ENCODE peak calls at places on chromosomes 12 and 14, in four cellular contexts. One of them, this sample, is unnamed.

GRCh38 chr14:70394674-70395073 is 22.2 kb downstream of the SYNJ2BP start:
- DNase-seq in lung microvascular endothelial cell: no peak
- DNase-seq in NCI-H226: no peak
- DNase-seq in choroid plexus epithelial cell: no peak
- DNase-seq in this sample: no peak

GRCh38 chr14:52922656-52923055 is 28.2 kb downstream of the FERMT2 start:
- DNase-seq in lung microvascular endothelial cell: no peak
- DNase-seq in NCI-H226: peak
- DNase-seq in choroid plexus epithelial cell: peak
- DNase-seq in this sample: no peak

GRCh38 chr12:47904647-47905312 is at the start of gene VDR:
- DNase-seq in lung microvascular endothelial cell: peak
- DNase-seq in NCI-H226: peak
- DNase-seq in choroid plexus epithelial cell: peak
- DNase-seq in this sample: peak

GRCh38 chr12:128783129-128783574 is 40.6 kb downstream of the SLC15A4 start:
- DNase-seq in lung microvascular endothelial cell: no peak
- DNase-seq in NCI-H226: peak
- DNase-seq in choroid plexus epithelial cell: peak
- DNase-seq in this sample: no peak

GRCh38 chr12:122063691-122064033 is 14.9 kb upstream of the MLXIP start:
- DNase-seq in lung microvascular endothelial cell: peak
- DNase-seq in NCI-H226: no peak
- DNase-seq in choroid plexus epithelial cell: no peak
- DNase-seq in this sample: no peak

GRCh38 chr14:81694419-81694818 is 160.8 kb upstream of the SEL1L start:
- DNase-seq in lung microvascular endothelial cell: no peak
- DNase-seq in NCI-H226: no peak
- DNase-seq in choroid plexus epithelial cell: no peak
- DNase-seq in this sample: no peak

GRCh38 chr14:61322799-61323290 is 1.5 kb downstream of the PRKCH start:
- DNase-seq in lung microvascular endothelial cell: peak
- DNase-seq in NCI-H226: no peak
- DNase-seq in choroid plexus epithelial cell: peak
- DNase-seq in this sample: no peak

GRCh38 chr12:118126119-118126757 is 9.7 kb upstream of the PEBP1 start:
- DNase-seq in lung microvascular endothelial cell: no peak
- DNase-seq in NCI-H226: no peak
- DNase-seq in choroid plexus epithelial cell: no peak
- DNase-seq in this sample: no peak

GRCh38 chr14:101598571-101599233 is 37.4 kb downstream of the DIO3 start:
- DNase-seq in lung microvascular endothelial cell: no peak
- DNase-seq in NCI-H226: no peak
- DNase-seq in choroid plexus epithelial cell: no peak
- DNase-seq in this sample: no peak

GRCh38 chr12:122793685-122794106 is 19.3 kb downstream of the CCDC62 start:
- DNase-seq in lung microvascular endothelial cell: peak
- DNase-seq in NCI-H226: peak
- DNase-seq in choroid plexus epithelial cell: peak
- DNase-seq in this sample: no peak

This sample was measured in GOT3.